ENCODE peak calls at places on chromosome 6, in nine cellular contexts. E, S, Z, Q, I, K, M, C and W are unnamed samples.

GRCh38 chr6:158043586-158044524 is 62.2 kb downstream of the SYNJ2 start:
- DNase-seq in E (no peak), S (no peak), Z (peak; percentile 55), Q (peak; percentile 74), I (no peak), K (no peak), M (no peak), C (peak; percentile 22), W (no peak)

GRCh38 chr6:15389759-15390723 is 144.2 kb downstream of the JARID2 start:
- DNase-seq in E (peak; percentile 78), S (peak; percentile 45), Z (no peak), Q (no peak), I (peak; percentile 41), K (peak; percentile 46), M (peak; percentile 59), C (no peak), W (peak; percentile 61)

GRCh38 chr6:143896096-143896880 is 32.0 kb downstream of the ZC2HC1B start:
- DNase-seq in E (peak; percentile 3), S (no peak), Z (peak; percentile 50), Q (no peak), I (no peak), K (no peak), M (no peak), C (no peak), W (no peak)

GRCh38 chr6:311679-312220 is 19.5 kb downstream of the DUSP22 start:
- DNase-seq in E (no peak), S (no peak), Z (no peak), Q (no peak), I (peak; percentile 25), K (no peak), M (peak; percentile 39), C (no peak), W (no peak)

GRCh38 chr6:34423254-34423653 is 2.6 kb downstream of the RPS10 start:
- DNase-seq in E (no peak), S (no peak), Z (no peak), Q (no peak), I (peak; percentile 52), K (no peak), M (peak; percentile 57), C (no peak), W (no peak)

GRCh38 chr6:26043389-26044139 is 43.7 kb upstream of the HFE start:
- DNase-seq in E (peak; percentile 99), S (no peak), Z (peak; percentile 76), Q (peak; percentile 81), I (peak; percentile 96), K (peak; percentile 96), M (peak; percentile 99), C (no peak), W (no peak)

GRCh38 chr6:116596815-116597214 is 19.5 kb upstream of the RSPH4A start:
- DNase-seq in E (peak; percentile 53), S (no peak), Z (no peak), Q (no peak), I (peak; percentile 16), K (peak; percentile 20), M (peak; percentile 29), C (no peak), W (peak; percentile 57)

GRCh38 chr6:22357724-22358189 is 60.9 kb upstream of the PRL start:
- DNase-seq in E (no peak), S (no peak), Z (no peak), Q (no peak), I (no peak), K (no peak), M (no peak), C (no peak), W (no peak)

GRCh38 chr6:147065786-147066185 is 138.4 kb upstream of the STXBP5 start:
- DNase-seq in E (no peak), S (no peak), Z (no peak), Q (no peak), I (no peak), K (no peak), M (no peak), C (no peak), W (no peak)

GRCh38 chr6:11810854-11811643 is 32.4 kb upstream of the ADTRP start:
- DNase-seq in E (peak; percentile 64), S (no peak), Z (no peak), Q (no peak), I (peak; percentile 59), K (no peak), M (peak; percentile 8), C (no peak), W (no peak)

GRCh38 chr6:166286831-166287271 is 21.3 kb downstream of the PRR18 start:
- DNase-seq in E (no peak), S (no peak), Z (no peak), Q (no peak), I (no peak), K (no peak), M (no peak), C (no peak), W (no peak)

GRCh38 chr6:33175436-33176069 is 16.7 kb downstream of the COL11A2 start:
- DNase-seq in E (no peak), S (no peak), Z (no peak), Q (no peak), I (no peak), K (no peak), M (no peak), C (no peak), W (no peak)
- TF ChIP-seq CTCF in E (no peak), S (no peak), Z (no peak), Q (no peak), I (no peak), K (no peak), M (no peak), C (peak; percentile 25), W (no peak)

DNA sequence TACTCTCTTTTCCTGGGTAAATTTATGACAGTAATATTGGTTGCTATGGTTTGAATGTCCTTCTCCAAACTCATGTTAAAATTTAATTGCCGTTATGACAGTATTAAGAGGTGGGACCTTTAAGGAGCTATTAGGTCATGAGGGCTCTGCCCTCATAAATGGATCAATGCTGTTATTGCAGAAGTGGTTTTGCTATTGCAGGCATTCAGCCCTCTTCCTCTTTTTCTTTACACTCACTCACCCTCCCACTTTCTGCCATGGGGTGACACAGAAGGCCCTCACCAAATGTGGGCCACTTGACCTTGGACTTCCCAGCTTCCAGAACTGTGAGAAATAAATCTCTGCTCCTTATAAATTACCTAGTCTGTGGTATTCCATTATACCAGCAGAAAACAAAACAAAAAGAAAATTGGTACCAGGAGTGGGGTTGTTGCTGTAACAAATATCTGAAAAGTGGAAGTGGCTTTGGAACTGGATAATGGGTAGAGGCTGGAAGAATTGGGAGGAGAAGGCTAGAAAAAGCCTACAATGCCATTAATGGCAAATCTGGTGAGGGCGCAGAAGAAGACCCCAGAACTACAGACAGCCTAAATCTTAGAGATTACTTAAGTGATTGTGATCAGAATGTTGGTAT is 24.8 kb upstream of the IGF2R start:
- DNase-seq in E (no peak), S (no peak), Z (no peak), Q (no peak), I (no peak), K (no peak), M (no peak), C (no peak), W (no peak)
- TF ChIP-seq CTCF in E (no peak), S (no peak), Z (no peak), Q (no peak), I (no peak), K (no peak), M (no peak), C (no peak), W (no peak)

DNA sequence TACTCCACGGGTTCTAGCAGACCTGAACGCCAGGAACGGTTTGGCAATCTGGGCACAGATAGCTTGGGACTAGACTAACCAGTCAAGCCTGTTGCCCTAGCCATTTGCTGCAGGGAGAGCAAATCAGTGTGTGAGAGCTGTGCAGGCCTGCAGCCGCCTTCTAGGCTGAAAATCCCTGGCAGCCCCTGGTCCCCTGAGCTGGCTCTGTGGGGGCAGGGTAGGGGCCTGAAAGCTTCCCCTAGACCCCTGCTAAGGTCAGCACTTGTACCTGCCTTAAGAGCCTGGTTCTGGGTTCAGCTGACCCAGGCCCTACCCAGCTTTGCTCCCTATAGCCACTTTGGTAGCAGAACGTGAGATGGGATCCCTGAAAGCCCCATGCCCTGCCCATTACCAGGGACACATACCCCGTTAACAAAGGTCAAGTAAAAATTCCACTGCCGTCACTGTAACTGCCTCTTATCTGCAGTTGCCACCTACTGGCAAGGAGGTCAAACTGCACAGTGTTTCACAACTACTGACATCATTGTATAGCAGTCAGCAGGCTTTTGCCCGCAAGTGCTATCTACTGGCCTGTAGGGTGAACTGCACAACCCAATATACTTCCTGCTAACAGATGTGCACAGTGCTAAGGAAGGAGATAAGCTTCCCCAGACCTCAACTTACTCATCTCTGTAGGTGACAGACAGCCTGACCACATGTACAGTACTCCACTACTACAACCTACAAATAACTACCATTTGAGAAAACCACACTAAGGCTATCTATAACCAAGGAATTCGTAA is 95.1 kb upstream of the OLIG3 start:
- DNase-seq in E (peak; percentile 48), S (no peak), Z (peak; percentile 52), Q (no peak), I (peak; percentile 35), K (no peak), M (peak; percentile 65), C (peak; percentile 86), W (no peak)
- TF ChIP-seq CTCF in E (peak; percentile 42), S (peak; percentile 54), Z (no peak), Q (no peak), I (peak; percentile 43), K (peak; percentile 46), M (peak; percentile 62), C (peak; percentile 97), W (peak; percentile 29)

GRCh38 chr6:117601811-117602150 is 530 bp downstream of the GOPC start:
- DNase-seq in E (no peak), S (no peak), Z (no peak), Q (no peak), I (no peak), K (no peak), M (no peak), C (no peak), W (no peak)

GRCh38 chr6:117600008-117600743 is 2.1 kb downstream of the GOPC start:
- DNase-seq in E (no peak), S (no peak), Z (no peak), Q (no peak), I (peak; percentile 66), K (no peak), M (peak; percentile 53), C (no peak), W (no peak)

GRCh38 chr6:117605169-117605826 is 3.0 kb upstream of the GOPC start:
- DNase-seq in E (peak; percentile 91), S (peak; percentile 20), Z (peak; percentile 39), Q (peak; percentile 59), I (peak; percentile 76), K (peak; percentile 76), M (peak; percentile 85), C (peak; percentile 47), W (peak; percentile 21)

GRCh38 chr6:117602899-117603588 is 733 bp upstream of the GOPC start:
- DNase-seq in E (no peak), S (no peak), Z (no peak), Q (no peak), I (no peak), K (no peak), M (no peak), C (no peak), W (no peak)

DNA sequence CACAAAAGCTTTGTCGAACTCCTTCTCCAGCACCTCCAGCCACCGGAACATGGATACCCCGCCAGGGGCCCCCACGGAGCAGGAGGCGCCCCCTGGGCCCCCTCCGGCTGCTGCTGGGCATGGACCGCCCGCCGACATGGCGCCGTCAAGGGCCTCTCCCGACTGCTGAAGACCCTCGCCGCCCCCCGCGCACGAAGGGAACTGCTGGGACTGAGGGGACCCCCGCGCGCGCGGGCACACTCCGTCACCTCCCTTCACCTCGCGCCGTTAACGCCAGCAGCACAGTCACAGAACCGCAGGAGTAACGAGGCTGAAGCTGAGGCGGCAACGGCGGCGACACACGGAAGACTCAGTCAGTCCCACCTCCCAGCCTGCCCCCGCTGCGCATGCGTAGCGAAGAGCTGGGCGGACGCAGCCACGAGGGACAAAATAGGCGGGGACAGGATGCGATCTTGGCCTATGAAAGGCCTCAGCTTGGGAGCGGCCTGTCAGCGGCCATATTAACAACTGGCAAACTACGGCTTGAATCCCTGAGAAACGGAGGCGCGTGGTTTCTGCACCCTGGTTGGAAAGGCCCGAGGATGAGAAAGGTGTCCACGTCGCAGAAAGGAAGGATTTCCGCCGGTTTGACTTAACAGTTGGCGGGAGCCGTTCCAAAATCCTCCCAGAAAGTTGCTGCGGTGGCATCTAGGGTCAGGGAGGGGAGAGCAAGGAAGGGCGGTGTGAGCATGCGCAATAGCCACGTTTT is at the start of gene GOPC:
- DNase-seq in E (peak; percentile 99), S (peak; percentile 88), Z (peak; percentile 96), Q (peak; percentile 98), I (peak; percentile 98), K (peak; percentile 96), M (peak; percentile 97), C (peak; percentile 98), W (peak; percentile 91)
- TF ChIP-seq CTCF in E (peak; percentile 1), S (peak; percentile 56), Z (no peak), Q (no peak), I (peak; percentile 6), K (peak; percentile 16), M (peak; percentile 3), C (peak; percentile 28), W (no peak)